ENCODE peak calls at places on chromosomes 7 and 10, in four cellular contexts. H, J, Y and K are unnamed samples. For H3K79me2 and H3K79me1, the result is how much of the 10 kb centered on the place peaks cover.

GRCh38 chr7:50292763-50293162 is 11.8 kb upstream of the IKZF1 start:
- DNase-seq in H (no peak), J (peak), Y (no peak), K (no peak)

GRCh38 chr10:126847666-126848065 is 57.6 kb upstream of the DOCK1 start:
- DNase-seq in H (no peak), J (no peak), Y (no peak), K (no peak)

GRCh38 chr7:129103561-129104324 is 40.8 kb upstream of the TSPAN33 start:
- DNase-seq in H (no peak), J (no peak), Y (no peak), K (no peak)

GRCh38 chr7:112204776-112205347 is 1.3 kb downstream of the DOCK4 start:
- DNase-seq in H (no peak), J (no peak), Y (no peak), K (peak)

GRCh38 chr10:3467052-3467906 is 294.7 kb upstream of the PITRM1 start:
- DNase-seq in H (peak), J (peak), Y (peak), K (peak)

GRCh38 chr10:48252354-48252650 is 22.2 kb downstream of the FRMPD2 start:
- DNase-seq in H (no peak), J (no peak), Y (no peak), K (no peak)

GRCh38 chr10:50635286-50635685 is 11.5 kb upstream of the SGMS1 start:
- DNase-seq in H (no peak), J (no peak), Y (no peak), K (no peak)

GRCh38 chr10:121595806-121596667 is 2.2 kb downstream of the FGFR2 start:
- DNase-seq in H (peak), J (peak), Y (no peak), K (no peak)

GRCh38 chr10:42938351-42938750 is 138.5 kb upstream of the RET start:
- DNase-seq in H (no peak), J (no peak), Y (no peak), K (no peak)

GRCh38 chr10:58453098-58453497 is 59.6 kb upstream of the BICC1 start:
- DNase-seq in H (no peak), J (no peak), Y (no peak), K (no peak)

GRCh38 chr10:15088428-15089261 is at the start of gene ACBD7:
- DNase-seq in H (peak), J (peak), Y (peak), K (peak)

GRCh38 chr7:29214056-29214455 is 19.5 kb downstream of the CHN2 start:
- DNase-seq in H (no peak), J (no peak), Y (no peak), K (no peak)

GRCh38 chr7:155984609-155985405 is 172.5 kb upstream of the SHH start:
- DNase-seq in H (peak), J (no peak), Y (no peak), K (no peak)

GRCh38 chr7:16652888-16653287 is 6.9 kb downstream of the BZW2 start:
- DNase-seq in H (no peak), J (no peak), Y (no peak), K (no peak)

GRCh38 chr7:147510913-147511312 is 1079.7 kb upstream of the C7orf33 start:
- DNase-seq in H (no peak), J (no peak), Y (no peak), K (no peak)

GRCh38 chr7:5867060-5867459 is 13.5 kb upstream of the OCM start:
- DNase-seq in H (no peak), J (no peak), Y (no peak), K (no peak)

GRCh38 chr10:52031771-52032170 is 282.3 kb upstream of the DKK1 start:
- DNase-seq in H (no peak), J (no peak), Y (no peak), K (no peak)

GRCh38 chr7:92092210-92092609 is 42.1 kb downstream of the CYP51A1 start:
- DNase-seq in H (no peak), J (no peak), Y (no peak), K (no peak)

GRCh38 chr10:80493482-80494021 is 39.4 kb downstream of the TSPAN14 start:
- DNase-seq in H (no peak), J (no peak), Y (no peak), K (no peak)

GRCh38 chr10:79057481-79058275 is 11.1 kb upstream of the ZMIZ1 start:
- DNase-seq in H (no peak), J (no peak), Y (no peak), K (no peak)

GRCh38 chr10:19498348-19499290 is 317.6 kb upstream of the PLXDC2 start:
- DNase-seq in H (no peak), J (no peak), Y (no peak), K (no peak)

GRCh38 chr7:6443372-6443941 is 4.3 kb downstream of the DAGLB start:
- DNase-seq in H (no peak), J (peak), Y (no peak), K (peak)

GRCh38 chr7:124364283-124364682 is 331.4 kb upstream of the TMEM229A start:
- DNase-seq in H (no peak), J (no peak), Y (no peak), K (no peak)

GRCh38 chr7:21104124-21104500 is 317.4 kb upstream of the SP8 start:
- DNase-seq in H (no peak), J (no peak), Y (no peak), K (no peak)

GRCh38 chr7:42720871-42721835 is 190.7 kb downstream of the C7orf25 start:
- DNase-seq in H (no peak), J (no peak), Y (no peak), K (no peak)

GRCh38 chr7:80467069-80467468 is 44.8 kb downstream of the GNAT3 start:
- DNase-seq in H (no peak), J (no peak), Y (no peak), K (no peak)

GRCh38 chr7:93856319-93856718 is 34.2 kb downstream of the TFPI2 start:
- DNase-seq in H (no peak), J (no peak), Y (no peak), K (no peak)

GRCh38 chr7:15309891-15310290 is 251.9 kb downstream of the AGMO start:
- DNase-seq in H (no peak), J (no peak), Y (no peak), K (no peak)

GRCh38 chr10:49212783-49213182 is 24.6 kb upstream of the TMEM273 start:
- DNase-seq in H (no peak), J (no peak), Y (no peak), K (no peak)

GRCh38 chr7:27147211-27148030 is at the start of gene HOXA6:
- DNase-seq in H (peak), J (no peak), Y (no peak), K (no peak)

GRCh38 chr10:97490592-97490991 is 7.6 kb downstream of the MMS19 start:
- DNase-seq in H (no peak), J (no peak), Y (no peak), K (no peak)

GRCh38 chr10:117663750-117664149 is 121.2 kb downstream of the EMX2 start:
- DNase-seq in H (no peak), J (peak), Y (no peak), K (peak)

GRCh38 chr10:72243822-72244437 is 27.9 kb upstream of the ASCC1 start:
- DNase-seq in H (no peak), J (no peak), Y (no peak), K (peak)

GRCh38 chr7:45937862-45938261 is 16.8 kb upstream of the IGFBP3 start:
- DNase-seq in H (no peak), J (no peak), Y (no peak), K (no peak)

GRCh38 chr7:14717169-14717568 is 185.4 kb downstream of the DGKB start:
- DNase-seq in H (no peak), J (no peak), Y (no peak), K (no peak)

GRCh38 chr7:36228039-36228438 is 75.0 kb downstream of the EEPD1 start:
- DNase-seq in H (no peak), J (no peak), Y (no peak), K (no peak)

GRCh38 chr7:36232971-36233550 is 80.0 kb downstream of the EEPD1 start:
- DNase-seq in H (no peak), J (no peak), Y (no peak), K (peak)

GRCh38 chr7:36231406-36231805 is 78.4 kb downstream of the EEPD1 start:
- DNase-seq in H (no peak), J (no peak), Y (no peak), K (no peak)

GRCh38 chr7:36236073-36236472 is 83.0 kb downstream of the EEPD1 start:
- DNase-seq in H (peak), J (no peak), Y (peak), K (no peak)

GRCh38 chr7:36232555-36232954 is 79.5 kb downstream of the EEPD1 start:
- DNase-seq in H (no peak), J (no peak), Y (no peak), K (no peak)
- H3K79me2 ChIP-seq in H (under half), J (under half), Y (under half), K (under half)

GRCh38 chr7:1026721-1027151 is 17.6 kb upstream of the GPR146 start:
- DNase-seq in H (no peak), J (no peak), Y (no peak), K (no peak)
- H3K79me1 ChIP-seq in H (under half), J (under half), Y (under half), K (under half)

GRCh38 chr10:92876509-92877036 is 28.3 kb downstream of the EXOC6 start:
- DNase-seq in H (no peak), J (no peak), Y (no peak), K (no peak)

GRCh38 chr10:92868557-92868956 is 20.2 kb downstream of the EXOC6 start:
- DNase-seq in H (no peak), J (no peak), Y (no peak), K (no peak)

GRCh38 chr10:92867235-92867634 is 18.9 kb downstream of the EXOC6 start:
- DNase-seq in H (no peak), J (no peak), Y (no peak), K (no peak)

GRCh38 chr10:92873029-92873428 is 24.7 kb downstream of the EXOC6 start:
- DNase-seq in H (no peak), J (no peak), Y (no peak), K (no peak)
- H3K79me2 ChIP-seq in H (under half), J (under half), Y (under half), K (under half)

DNA sequence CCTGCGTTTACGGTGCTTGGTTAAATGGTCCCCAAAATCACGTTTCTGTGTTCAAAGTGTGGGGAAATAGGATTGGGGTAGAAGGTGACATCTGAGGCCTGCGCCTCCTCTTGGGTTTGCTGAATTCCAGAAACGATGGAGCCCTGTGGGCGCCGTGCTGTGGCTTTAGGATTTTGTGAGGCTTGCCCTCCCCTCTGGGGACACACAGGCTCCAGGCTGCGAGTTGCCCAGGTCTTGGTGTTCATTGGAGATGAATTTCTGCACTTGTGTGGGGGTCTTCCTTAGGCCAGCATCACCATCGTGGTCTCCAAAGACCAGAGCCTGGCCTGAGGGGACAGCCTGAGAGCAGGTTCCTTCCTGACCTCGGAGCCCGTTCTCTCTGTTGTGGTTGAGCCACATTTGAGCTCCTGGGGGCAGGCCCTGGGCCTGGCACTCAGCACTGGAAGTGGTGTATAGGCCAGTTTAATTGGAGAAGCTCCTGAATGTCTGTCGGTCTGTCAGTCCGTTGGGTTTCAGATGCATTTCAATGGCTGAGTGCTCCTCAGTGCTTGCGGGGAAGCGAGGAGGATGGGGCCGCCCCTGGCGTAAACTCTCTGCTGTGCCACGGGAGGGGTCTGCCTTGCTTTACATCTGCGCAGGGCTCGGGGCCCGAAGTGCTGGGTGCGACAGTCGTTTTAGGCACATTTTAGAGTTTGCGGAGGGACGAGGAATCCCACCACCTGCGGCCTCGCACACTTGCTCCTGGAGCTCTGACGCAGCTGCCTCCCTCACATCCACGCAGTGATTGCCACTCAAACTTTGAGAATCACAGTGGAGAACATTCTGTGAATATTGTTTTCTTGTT is 71.7 kb downstream of the DNAJB6 start:
- DNase-seq in H (no peak), J (no peak), Y (no peak), K (no peak)
- H3K79me1 ChIP-seq in H (under half), J (under half), Y (under half), K (under half)